ENCODE peak calls at places on chromosomes 16 and 17, in seven cellular contexts. F is AG10803, D is brain pericyte, E is neural crest cell, Z is tibial nerve, T is sigmoid colon, M is ELF-1. C is an unnamed sample.

GRCh38 chr16:30434852-30435251 is 5.0 kb upstream of the DCTPP1 start:
- DNase-seq in M (no peak), Z (no peak), E (no peak), F (no peak), T (no peak), D (no peak), C (no peak)

GRCh38 chr17:14048169-14048568 is 21.1 kb upstream of the COX10 start:
- DNase-seq in M (no peak), Z (no peak), D (no peak), F (no peak), E (no peak), T (no peak), C (no peak)

GRCh38 chr16:54318941-54319340 is 32.4 kb upstream of the IRX3 start:
- DNase-seq in M (no peak), E (no peak), F (peak), D (no peak), Z (no peak), T (peak), C (no peak)

GRCh38 chr16:66926171-66926570 is 836 bp upstream of the RRAD start:
- DNase-seq in M (no peak), E (no peak), T (peak), Z (no peak), D (no peak), F (no peak), C (peak)

GRCh38 chr17:83119987-83120864 is 40.8 kb downstream of the METRNL start:
- DNase-seq in F (no peak), Z (no peak), T (no peak), M (peak), E (no peak), D (no peak), C (no peak)

GRCh38 chr17:8126306-8127066 is 2.6 kb upstream of the HES7 start:
- DNase-seq in D (no peak), E (peak), Z (peak), T (no peak), F (peak), M (peak), C (no peak)

GRCh38 chr17:38701504-38702165 is 3.4 kb upstream of the MLLT6 start:
- DNase-seq in T (no peak), M (peak), D (no peak), Z (no peak), E (no peak), F (peak), C (no peak)

GRCh38 chr17:75500419-75501216 is 14.7 kb downstream of the CASKIN2 start:
- DNase-seq in Z (no peak), D (no peak), E (no peak), F (no peak), M (no peak), T (no peak), C (no peak)

GRCh38 chr16:20079106-20079505 is 5.4 kb upstream of the GPR139 start:
- DNase-seq in D (no peak), T (no peak), Z (no peak), E (no peak), M (no peak), F (no peak), C (no peak)

GRCh38 chr16:2471653-2472487 is 773 bp downstream of the NTN3 start:
- DNase-seq in T (no peak), D (no peak), Z (no peak), M (peak), F (no peak), E (no peak), C (no peak)

GRCh38 chr17:43769426-43769825 is 9.4 kb downstream of the DUSP3 start:
- DNase-seq in E (no peak), T (no peak), M (no peak), D (no peak), F (no peak), Z (no peak), C (no peak)

GRCh38 chr16:695355-696089 is 5.3 kb upstream of the WDR24 start:
- DNase-seq in Z (no peak), M (no peak), D (no peak), T (no peak), F (no peak), E (no peak), C (no peak)